ENCODE peak calls at places on chromosomes 6 and 20, in nine cellular contexts. S, B, R, D, T, Y, C, N and J are unnamed samples.

GRCh38 chr6:53728570-53729194 is 63.1 kb upstream of the KLHL31 start:
- DNase-seq in C (no peak), Y (peak), T (peak), R (peak), B (no peak), N (peak), S (peak), D (peak), J (peak)

GRCh38 chr6:14000901-14001300 is 76.1 kb downstream of the RNF182 start:
- DNase-seq in B (no peak), C (no peak), T (no peak), D (no peak), Y (no peak), R (no peak), S (no peak), N (no peak), J (no peak)

GRCh38 chr6:162056745-162057144 is 670.8 kb downstream of the PRKN start:
- DNase-seq in D (peak), Y (no peak), S (no peak), B (no peak), N (peak), T (no peak), C (no peak), R (no peak), J (peak)

GRCh38 chr6:51932956-51933355 is 154.5 kb downstream of the PKHD1 start:
- DNase-seq in T (no peak), D (no peak), S (no peak), R (no peak), C (no peak), Y (no peak), B (no peak), N (no peak), J (no peak)

GRCh38 chr20:57716893-57717292 is 7.1 kb upstream of the PMEPA1 start:
- DNase-seq in C (no peak), T (no peak), B (peak), S (no peak), R (no peak), N (no peak), Y (no peak), D (no peak), J (no peak)

GRCh38 chr6:167851349-167851952 is 24.7 kb downstream of the AFDN start:
- DNase-seq in Y (no peak), T (no peak), N (no peak), R (no peak), D (no peak), C (no peak), B (no peak), S (no peak), J (no peak)

GRCh38 chr6:5260111-5260620 is 584 bp downstream of the LYRM4 start:
- DNase-seq in R (peak), S (peak), B (peak), Y (peak), T (no peak), D (peak), C (peak), N (peak), J (peak)

GRCh38 chr6:170438861-170439260 is 114.2 kb downstream of the PSMB1 start:
- DNase-seq in S (no peak), R (no peak), N (no peak), C (no peak), T (no peak), Y (no peak), B (no peak), D (no peak), J (no peak)

GRCh38 chr6:93177451-93177850 is 241.9 kb downstream of the EPHA7 start:
- DNase-seq in N (no peak), R (no peak), T (no peak), S (no peak), Y (no peak), D (no peak), C (no peak), B (no peak), J (no peak)

GRCh38 chr6:70538364-70538763 is 28.4 kb upstream of the SDHAF4 start:
- DNase-seq in T (no peak), S (no peak), C (no peak), R (peak), B (no peak), Y (no peak), N (no peak), D (no peak), J (no peak)
- TF ChIP-seq CTCF in T (no peak), S (no peak), C (no peak), R (no peak), B (no peak), Y (no peak), N (no peak), D (no peak), J (no peak)

DNA sequence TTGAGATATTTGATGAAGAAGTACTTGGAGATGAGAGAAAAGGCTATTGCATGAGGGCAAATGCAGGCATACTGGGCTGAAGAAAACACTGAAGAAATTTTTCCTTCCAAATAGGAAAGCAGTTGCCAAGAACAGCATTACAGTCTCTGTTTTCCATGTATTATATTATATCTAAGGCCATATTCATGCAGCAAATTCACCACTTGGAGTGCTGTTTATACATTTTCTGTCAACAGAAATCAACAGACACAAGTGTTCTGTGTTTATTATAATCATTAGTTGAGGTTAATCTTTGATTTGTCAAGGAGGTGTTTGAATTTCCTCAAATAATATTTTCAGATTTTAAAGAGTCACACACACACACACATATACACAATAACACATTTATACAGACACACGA is 268.8 kb upstream of the PLCB4 start:
- DNase-seq in R (no peak), Y (no peak), S (no peak), B (no peak), N (no peak), T (no peak), C (no peak), D (no peak), J (no peak)
- TF ChIP-seq CTCF in R (no peak), Y (no peak), S (peak), B (no peak), N (peak), T (no peak), C (peak), D (no peak), J (no peak)

DNA sequence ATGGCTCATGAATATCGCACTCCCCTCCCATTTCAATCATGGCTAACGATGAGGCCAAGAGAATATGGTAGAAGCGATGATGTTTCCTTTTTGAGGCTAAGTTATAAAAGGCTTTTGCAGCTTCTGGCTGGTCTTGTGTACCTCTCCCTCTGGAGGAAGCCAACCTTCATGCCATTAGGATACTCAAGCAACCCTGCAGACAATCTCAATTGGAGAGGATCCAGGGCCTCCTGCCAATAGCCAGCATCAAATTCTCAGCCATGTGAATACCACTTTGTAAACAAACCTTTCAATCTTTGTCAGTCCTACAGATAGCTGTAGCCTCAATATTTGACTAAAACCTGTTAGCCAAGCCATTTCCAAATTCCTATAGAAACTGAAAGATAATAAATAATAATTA is 738.4 kb downstream of the KIF16B start:
- DNase-seq in T (no peak), S (no peak), C (no peak), B (no peak), Y (no peak), N (no peak), R (no peak), D (no peak), J (no peak)
- TF ChIP-seq CTCF in T (no peak), S (no peak), C (no peak), B (no peak), Y (no peak), N (no peak), R (no peak), D (no peak), J (no peak)

DNA sequence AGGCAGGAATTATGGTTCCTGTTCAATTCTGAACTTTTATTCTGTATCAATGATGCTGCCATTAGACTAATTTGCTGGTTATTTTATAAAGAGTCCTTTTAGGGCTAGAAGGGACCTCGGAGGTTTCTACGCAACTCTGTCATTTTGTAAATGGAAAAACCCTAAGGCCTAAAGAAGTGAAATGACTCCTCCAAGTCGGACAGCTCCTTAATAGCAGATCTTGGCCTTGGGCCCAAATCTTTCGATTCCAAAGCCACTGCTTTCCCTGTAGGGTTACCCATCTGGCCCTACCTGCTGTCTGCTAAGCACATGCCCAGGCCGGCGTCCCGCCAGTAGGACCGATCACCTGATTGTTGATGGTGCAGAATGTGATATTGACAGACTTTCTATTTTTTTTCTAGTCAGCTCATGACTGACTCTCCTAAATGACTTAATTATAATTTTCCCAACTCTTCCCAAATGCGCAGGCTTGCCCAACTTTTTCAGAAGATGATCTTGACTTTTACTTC is 40.2 kb downstream of the PLEKHG1 start:
- DNase-seq in Y (no peak), D (no peak), B (no peak), S (no peak), C (no peak), T (no peak), R (no peak), N (no peak), J (no peak)
- TF ChIP-seq CTCF in Y (no peak), D (no peak), B (no peak), S (no peak), C (no peak), T (no peak), R (no peak), N (no peak), J (no peak)

DNA sequence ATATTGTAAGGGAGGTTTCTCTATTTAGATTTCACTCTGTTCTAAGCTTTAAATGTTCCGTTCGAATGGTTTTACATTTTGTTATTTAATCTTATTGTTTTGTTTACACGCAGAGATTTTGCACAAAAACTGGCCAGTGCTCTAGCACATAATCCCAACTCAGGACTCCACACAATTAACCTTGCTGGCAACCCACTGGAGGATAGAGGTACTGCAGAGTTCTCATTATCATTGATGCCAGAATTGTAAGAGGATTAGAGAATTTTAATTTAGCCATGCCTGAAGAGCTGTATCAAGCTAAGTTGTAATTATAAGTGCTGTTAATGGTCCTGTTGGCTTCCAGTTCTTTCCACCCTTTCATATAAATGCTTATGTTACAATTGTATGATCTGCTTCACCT is 179.7 kb upstream of the SCGN start:
- DNase-seq in Y (no peak), S (no peak), T (no peak), N (no peak), C (no peak), D (peak), R (no peak), B (no peak), J (no peak)
- TF ChIP-seq CTCF in Y (peak), S (peak), T (no peak), N (peak), C (peak), D (no peak), R (no peak), B (no peak), J (no peak)

GRCh38 chr20:63692436-63693078 is 3.9 kb upstream of the TNFRSF6B start:
- DNase-seq in N (peak), D (no peak), R (no peak), B (peak), C (no peak), T (no peak), Y (peak), S (no peak), J (peak)
- TF ChIP-seq CTCF in N (peak), D (no peak), R (no peak), B (no peak), C (no peak), T (no peak), Y (no peak), S (no peak), J (no peak)

GRCh38 chr20:38471245-38471644 is 1.4 kb upstream of the RALGAPB start:
- DNase-seq in B (no peak), S (no peak), T (no peak), Y (no peak), N (no peak), C (no peak), D (no peak), R (no peak), J (no peak)

GRCh38 chr20:38471987-38472512 is 593 bp upstream of the RALGAPB start:
- DNase-seq in R (no peak), C (no peak), N (no peak), Y (no peak), B (no peak), S (no peak), T (no peak), D (peak), J (no peak)

GRCh38 chr20:38472513-38473352 is at the start of gene RALGAPB:
- DNase-seq in B (peak), N (peak), T (peak), S (peak), R (peak), Y (peak), D (peak), C (peak), J (peak)

GRCh38 chr20:38477747-38478146 is 5.1 kb downstream of the RALGAPB start:
- DNase-seq in T (no peak), S (no peak), D (no peak), C (no peak), Y (no peak), R (no peak), B (no peak), N (no peak), J (no peak)

GRCh38 chr20:38473353-38473795 is 731 bp downstream of the RALGAPB start:
- DNase-seq in C (no peak), T (no peak), S (no peak), D (no peak), B (no peak), Y (no peak), N (peak), R (no peak), J (peak)
- TF ChIP-seq CTCF in C (no peak), T (no peak), S (no peak), D (no peak), B (no peak), Y (no peak), N (peak), R (no peak), J (no peak)

GRCh38 chr20:43953919-43954617 is 39.4 kb downstream of the TOX2 start:
- DNase-seq in N (no peak), Y (no peak), S (no peak), T (no peak), C (no peak), D (no peak), R (no peak), B (no peak), J (no peak)
- TF ChIP-seq CTCF in N (peak), Y (no peak), S (no peak), T (no peak), C (no peak), D (no peak), R (no peak), B (no peak), J (no peak)

DNA sequence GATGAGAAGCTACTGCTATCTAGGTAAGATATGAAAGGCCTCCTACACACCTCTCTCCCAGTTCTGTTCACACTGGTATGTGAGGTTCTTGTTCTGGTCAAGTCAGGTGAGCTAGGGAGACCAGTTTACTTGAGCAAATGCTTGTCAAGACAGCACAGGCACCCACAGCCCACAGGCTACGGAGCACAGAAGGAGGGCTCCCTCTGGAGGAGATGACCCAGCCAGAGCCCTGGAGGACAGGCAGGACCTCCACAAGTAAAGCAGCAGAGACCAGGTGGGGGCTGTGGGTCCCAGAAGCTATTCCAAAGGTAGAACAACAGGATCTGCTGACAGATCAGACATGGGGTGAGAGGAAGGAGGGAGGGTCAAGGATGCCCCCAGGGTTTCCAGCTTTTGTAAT is 13.2 kb downstream of the MMP24OS start:
- DNase-seq in C (no peak), B (no peak), R (no peak), Y (peak), S (no peak), T (no peak), N (no peak), D (peak), J (no peak)
- TF ChIP-seq CTCF in C (no peak), B (no peak), R (peak), Y (peak), S (no peak), T (no peak), N (peak), D (peak), J (peak)

GRCh38 chr6:123393333-123393732 is 243.4 kb downstream of the TRDN start:
- DNase-seq in D (peak), R (no peak), C (no peak), Y (no peak), S (no peak), B (no peak), N (peak), T (no peak), J (no peak)
- TF ChIP-seq CTCF in D (peak), R (no peak), C (peak), Y (peak), S (peak), B (peak), N (peak), T (no peak), J (peak)